ENCODE peak calls at places on chromosomes 13 and 19, in ten cellular contexts. V is H1, J is PC-9, N is hepatocyte, S is cardiac muscle cell, P is heart right ventricle, G is GM12864, R is SK-N-SH, E is vagina, K is suprapubic skin. L is an unnamed sample.
A peak's percentile ranks its signal among the peaks of the same experiment; 100 is the strongest.

GRCh38 chr13:66887088-66887487 is 343.0 kb downstream of the PCDH9 start:
- DNase-seq in K (no peak), S (no peak), P (peak; percentile 11), G (no peak), N (no peak), V (no peak), R (peak; percentile 8), J (no peak), E (no peak), L (peak; percentile 41)

GRCh38 chr13:51801631-51802099 is 2.3 kb downstream of the DHRS12 start:
- DNase-seq in N (no peak), G (no peak), E (no peak), J (peak; percentile 48), P (peak; percentile 80), K (no peak), S (no peak), R (peak; percentile 56), V (no peak), L (no peak)

GRCh38 chr13:74214321-74214720 is 80.1 kb upstream of the KLF12 start:
- DNase-seq in V (no peak), R (no peak), K (no peak), S (no peak), J (no peak), P (no peak), E (no peak), G (no peak), N (no peak), L (no peak)

GRCh38 chr19:29771708-29772415 is 39.9 kb upstream of the CCNE1 start:
- DNase-seq in V (peak; percentile 78), P (peak; percentile 15), N (peak; percentile 85), R (peak; percentile 86), J (peak; percentile 51), S (peak; percentile 77), K (no peak), G (no peak), E (no peak), L (peak; percentile 48)

GRCh38 chr13:62512194-62513141 is 1096.8 kb upstream of the PCDH20 start:
- DNase-seq in S (peak; percentile 61), G (peak; percentile 39), E (no peak), J (peak; percentile 10), P (no peak), V (peak; percentile 68), K (no peak), N (peak; percentile 53), R (peak; percentile 23), L (peak; percentile 40)

GRCh38 chr19:5622465-5623396 is at the start of the genes SAFB and SAFB2:
- DNase-seq in S (peak; percentile 99), G (peak; percentile 98), K (peak; percentile 99), P (peak; percentile 99), E (peak; percentile 98), V (peak; percentile 98), N (peak; percentile 100), J (peak; percentile 97), R (peak; percentile 99), L (peak; percentile 99)

GRCh38 chr13:75384881-75385707 is 96.9 kb downstream of the TBC1D4 start:
- DNase-seq in S (no peak), P (peak; percentile 44), G (no peak), V (no peak), R (no peak), J (no peak), N (no peak), K (no peak), E (no peak), L (no peak)

GRCh38 chr13:87280139-87280538 is 391.0 kb upstream of the SLITRK5 start:
- DNase-seq in P (no peak), K (no peak), E (no peak), J (no peak), N (no peak), G (no peak), V (no peak), S (no peak), R (no peak), L (no peak)

GRCh38 chr19:39203372-39204341 is at the start of gene SYCN:
- DNase-seq in J (no peak), R (peak; percentile 49), P (no peak), N (no peak), E (no peak), G (no peak), K (no peak), S (no peak), V (no peak), L (no peak)

GRCh38 chr13:113950451-113951245 is 23.2 kb downstream of the C13orf46 start:
- DNase-seq in J (peak; percentile 9), S (no peak), K (no peak), E (no peak), N (no peak), R (no peak), P (no peak), V (no peak), G (no peak), L (no peak)
- H3K4me3 ChIP-seq in J (no peak overlapping the region), S (no peak overlapping the region), K (no peak overlapping the region), E (peak overlapping the region; percentile 26), N (no peak overlapping the region), R (no peak overlapping the region), P (no peak overlapping the region), V (no peak overlapping the region), G (no peak overlapping the region), L (no peak overlapping the region)

GRCh38 chr13:79501538-79502232 is 20.7 kb downstream of the NDFIP2 start:
- DNase-seq in G (no peak), P (no peak), N (no peak), J (no peak), E (no peak), V (no peak), S (no peak), R (no peak), K (no peak), L (peak; percentile 38)

GRCh38 chr13:79497852-79498251 is 16.9 kb downstream of the NDFIP2 start:
- DNase-seq in K (no peak), G (no peak), J (no peak), E (no peak), R (no peak), N (no peak), V (no peak), P (no peak), S (no peak), L (no peak)

GRCh38 chr13:79500829-79501228 is 19.9 kb downstream of the NDFIP2 start:
- DNase-seq in N (no peak), E (no peak), K (no peak), S (no peak), G (no peak), J (no peak), P (no peak), R (no peak), V (no peak), L (no peak)

GRCh38 chr13:79503473-79504017 is 22.6 kb downstream of the NDFIP2 start:
- DNase-seq in P (no peak), S (no peak), R (no peak), E (no peak), K (no peak), J (no peak), G (no peak), N (no peak), V (no peak), L (no peak)

GRCh38 chr13:79503069-79503468 is 22.1 kb downstream of the NDFIP2 start:
- DNase-seq in V (no peak), G (no peak), J (no peak), E (no peak), R (no peak), K (no peak), N (no peak), P (no peak), S (no peak), L (no peak)
- TF ChIP-seq CTCF in V (no peak), G (no peak), J (no peak), E (no peak), R (no peak), K (no peak), N (no peak), P (no peak), S (no peak), L (no peak)

DNA sequence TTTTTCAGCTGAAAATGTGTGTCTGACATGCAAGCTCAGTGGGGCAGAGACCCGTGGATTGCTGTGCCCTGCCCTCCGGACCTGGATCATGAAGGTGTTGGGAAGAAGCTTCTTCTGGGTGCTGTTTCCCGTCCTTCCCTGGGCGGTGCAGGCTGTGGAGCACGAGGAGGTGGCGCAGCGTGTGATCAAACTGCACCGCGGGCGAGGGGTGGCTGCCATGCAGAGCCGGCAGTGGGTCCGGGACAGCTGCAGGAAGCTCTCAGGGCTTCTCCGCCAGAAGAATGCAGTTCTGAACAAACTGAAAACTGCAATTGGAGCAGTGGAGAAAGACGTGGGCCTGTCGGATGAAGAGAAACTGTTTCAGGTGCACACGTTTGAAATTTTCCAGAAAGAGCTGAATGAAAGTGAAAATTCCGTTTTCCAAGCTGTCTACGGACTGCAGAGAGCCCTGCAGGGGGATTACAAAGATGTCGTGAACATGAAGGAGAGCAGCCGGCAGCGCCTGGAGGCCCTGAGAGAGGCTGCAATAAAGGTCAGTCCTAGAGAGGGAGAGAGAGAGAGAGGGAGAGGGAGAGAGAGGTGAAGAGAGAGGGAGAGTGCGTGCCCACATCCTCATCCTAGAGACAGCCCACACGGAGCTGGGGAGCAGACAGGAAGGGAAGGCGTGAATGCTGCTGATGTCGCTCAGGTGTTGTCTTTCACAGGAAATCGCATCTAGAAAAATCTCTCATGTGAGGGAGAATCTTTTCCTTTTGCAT is 5.2 kb upstream of the DCUN1D2 start:
- DNase-seq in E (no peak), K (no peak), V (no peak), R (no peak), S (peak; percentile 47), G (no peak), J (no peak), N (peak; percentile 48), P (no peak), L (peak; percentile 26)
- H3K4me3 ChIP-seq in E (no peak overlapping the region), K (no peak overlapping the region), V (peak overlapping the region; percentile 41), R (no peak overlapping the region), S (no peak overlapping the region), G (no peak overlapping the region), J (no peak overlapping the region), N (no peak overlapping the region), P (no peak overlapping the region), L (no peak overlapping the region)

DNA sequence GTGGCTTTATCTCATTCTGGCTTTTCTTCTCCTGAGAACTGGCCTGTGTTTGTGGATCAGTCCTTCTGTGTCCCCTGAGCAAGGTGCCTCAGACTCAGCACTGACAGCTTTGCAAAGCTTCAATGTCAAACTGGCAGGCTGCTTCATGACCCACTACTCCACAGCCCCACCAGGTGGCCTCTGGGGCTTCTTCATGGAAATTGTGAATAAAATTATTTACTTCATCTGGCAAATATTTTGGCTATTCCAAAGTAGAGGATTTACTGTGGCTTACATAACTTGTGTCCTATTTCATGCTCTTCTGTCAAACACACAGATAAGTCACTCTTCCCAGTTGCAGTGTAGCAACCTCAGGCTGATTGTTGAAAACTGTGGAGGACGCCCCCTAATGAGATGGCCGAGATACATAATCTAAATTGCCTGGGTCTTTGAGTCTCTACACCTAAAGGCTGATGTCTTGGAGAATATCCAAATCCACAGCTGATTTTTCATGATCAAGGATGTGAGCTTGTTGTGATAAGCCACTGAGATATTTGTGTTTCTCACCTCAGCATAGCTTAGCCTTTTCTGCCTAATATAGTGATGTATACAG is 721.9 kb upstream of the SLC10A2 start:
- DNase-seq in P (peak; percentile 25), S (peak; percentile 64), V (no peak), K (no peak), R (no peak), G (no peak), N (peak; percentile 25), J (peak; percentile 8), E (no peak), L (no peak)
- TF ChIP-seq CTCF in P (no peak), S (peak; percentile 10), V (peak; percentile 28), K (no peak), R (no peak), G (no peak), N (peak; percentile 44), J (peak; percentile 56), E (no peak), L (no peak)

DNA sequence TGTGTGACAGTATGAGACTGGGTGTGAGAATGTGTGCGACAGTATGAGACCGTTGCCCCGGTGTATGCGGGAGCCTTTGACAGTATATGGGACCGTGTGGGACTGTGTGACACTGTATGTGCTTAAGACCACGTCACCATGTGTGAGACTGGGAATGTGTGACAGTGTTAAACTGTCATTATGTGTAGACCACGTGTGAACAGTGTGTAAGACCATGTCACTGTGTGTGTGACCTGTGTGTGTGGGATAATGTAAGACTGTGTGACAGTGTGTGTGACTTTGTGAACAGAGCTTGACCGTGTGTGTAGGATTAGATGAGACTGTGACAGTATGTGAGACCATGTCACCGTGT is 549 bp downstream of the ZNF583 start:
- DNase-seq in R (no peak), V (no peak), N (no peak), K (no peak), P (no peak), E (no peak), J (no peak), S (no peak), G (peak; percentile 7), L (no peak)
- H3K4me3 ChIP-seq in R (peak overlapping the region; percentile 92), V (peak overlapping the region; percentile 95), N (peak overlapping the region; percentile 51), K (peak overlapping the region; percentile 72), P (peak overlapping the region; percentile 72), E (peak overlapping the region; percentile 65), J (peak overlapping the region; percentile 82), S (peak overlapping the region; percentile 72), G (peak overlapping the region; percentile 68), L (peak overlapping the region; percentile 71)